ENCODE peak calls at places on chromosomes 6 and 20, in four cellular contexts. Y is K562, G is HepG2, C is HEK293T. A is an unnamed sample.

GRCh38 chr20:49888341-49889244 is 26.7 kb downstream of the SPATA2 start:
- DNase-seq in Y (peak), G (peak), C (peak), A (peak)

GRCh38 chr6:33699131-33699530 is 12.4 kb downstream of the UQCC2 start:
- DNase-seq in Y (no peak), G (no peak), C (no peak), A (no peak)

GRCh38 chr6:45420909-45421699 is 43.4 kb upstream of the SUPT3H start:
- DNase-seq in Y (no peak), G (no peak), C (peak), A (no peak)

GRCh38 chr6:117409420-117409819 is 16.3 kb downstream of the ROS1 start:
- DNase-seq in Y (no peak), G (no peak), C (no peak), A (no peak)

GRCh38 chr6:23181301-23182110 is 612.1 kb downstream of the HDGFL1 start:
- DNase-seq in Y (no peak), G (no peak), C (no peak), A (no peak)

GRCh38 chr6:37309059-37309458 is 44.7 kb upstream of the RNF8 start:
- DNase-seq in Y (no peak), G (no peak), C (no peak), A (no peak)

GRCh38 chr6:148343028-148343374 is 363 bp downstream of the SASH1 start:
- DNase-seq in Y (no peak), G (no peak), C (no peak), A (no peak)

GRCh38 chr6:43185391-43185790 is 3.4 kb downstream of the CUL9 start:
- DNase-seq in Y (no peak), G (no peak), C (no peak), A (no peak)

GRCh38 chr6:90663106-90663505 is 76.2 kb upstream of the MAP3K7 start:
- DNase-seq in Y (no peak), G (no peak), C (no peak), A (no peak)

GRCh38 chr6:109579361-109579760 is 96.3 kb upstream of the ZBTB24 start:
- DNase-seq in Y (no peak), G (no peak), C (no peak), A (peak)

GRCh38 chr6:106628658-106629102 is 618 bp downstream of the RTN4IP1 start:
- DNase-seq in Y (peak), G (peak), C (no peak), A (no peak)

GRCh38 chr20:36214684-36215256 is 21.5 kb upstream of the AAR2 start:
- DNase-seq in Y (peak), G (peak), C (peak), A (no peak)

GRCh38 chr20:64210661-64211369 is 44.7 kb upstream of the PCMTD2 start:
- DNase-seq in Y (no peak), G (no peak), C (no peak), A (no peak)

GRCh38 chr6:45706319-45706718 is 309.3 kb downstream of the CLIC5 start:
- DNase-seq in Y (no peak), G (no peak), C (no peak), A (no peak)

GRCh38 chr6:122388945-122389344 is 10.5 kb upstream of the HSF2 start:
- DNase-seq in Y (no peak), G (no peak), C (no peak), A (no peak)

GRCh38 chr6:47414517-47415167 is 62.9 kb upstream of the CD2AP start:
- DNase-seq in Y (peak), G (peak), C (no peak), A (peak)

GRCh38 chr6:9138856-9139426 is 703.6 kb upstream of the SLC35B3 start:
- DNase-seq in Y (no peak), G (no peak), C (no peak), A (no peak)

GRCh38 chr20:10924628-10925266 is 250.9 kb upstream of the JAG1 start:
- DNase-seq in Y (no peak), G (no peak), C (no peak), A (no peak)

GRCh38 chr20:57840066-57840465 is 130.3 kb upstream of the PMEPA1 start:
- DNase-seq in Y (no peak), G (no peak), C (no peak), A (no peak)

GRCh38 chr6:35936960-35937359 is 16.1 kb upstream of the SRPK1 start:
- DNase-seq in Y (no peak), G (no peak), C (no peak), A (no peak)

GRCh38 chr6:111763381-111763780 is 109.9 kb downstream of the FYN start:
- DNase-seq in Y (no peak), G (no peak), C (no peak), A (no peak)

GRCh38 chr6:28927856-28928255 is 4.1 kb upstream of the TRIM27 start:
- DNase-seq in Y (peak), G (no peak), C (no peak), A (no peak)

GRCh38 chr20:36579996-36580545 is 6.7 kb downstream of the TGIF2 start:
- DNase-seq in Y (no peak), G (no peak), C (no peak), A (no peak)

GRCh38 chr20:48846516-48847492 is 19.0 kb upstream of the PREX1 start:
- DNase-seq in Y (peak), G (no peak), C (no peak), A (peak)

GRCh38 chr20:24146231-24146634 is 157.7 kb upstream of the GGTLC1 start:
- DNase-seq in Y (no peak), G (no peak), C (no peak), A (no peak)

GRCh38 chr6:11111769-11112437 is 378 bp upstream of the ERVFRD-1 start:
- DNase-seq in Y (peak), G (no peak), C (no peak), A (no peak)

GRCh38 chr6:150116195-150116800 is 26.5 kb upstream of the PPP1R14C start:
- DNase-seq in Y (no peak), G (no peak), C (no peak), A (no peak)

GRCh38 chr6:151098166-151098565 is 141.6 kb upstream of the AKAP12 start:
- DNase-seq in Y (no peak), G (no peak), C (no peak), A (no peak)

GRCh38 chr6:134035823-134036296 is 16.6 kb downstream of the SLC2A12 start:
- DNase-seq in Y (no peak), G (peak), C (no peak), A (peak)

GRCh38 chr20:62010551-62011402 is 54.9 kb downstream of the TAF4 start:
- DNase-seq in Y (peak), G (peak), C (peak), A (peak)

GRCh38 chr6:110285306-110286060 is 72.7 kb downstream of the METTL24 start:
- DNase-seq in Y (no peak), G (no peak), C (no peak), A (no peak)

GRCh38 chr20:44632103-44632752 is 19.3 kb downstream of the ADA start:
- DNase-seq in Y (no peak), G (no peak), C (no peak), A (no peak)

GRCh38 chr6:24329022-24329421 is 28.8 kb downstream of the DCDC2 start:
- DNase-seq in Y (no peak), G (no peak), C (no peak), A (no peak)

GRCh38 chr6:157912326-157912725 is 69.3 kb upstream of the SYNJ2 start:
- DNase-seq in Y (no peak), G (no peak), C (no peak), A (no peak)

GRCh38 chr20:14860410-14860814 is 523.0 kb upstream of the FLRT3 start:
- DNase-seq in Y (no peak), G (peak), C (no peak), A (no peak)
- TF ChIP-seq TARDBP in Y (no peak), G (no peak), C (no peak), A (no peak)

GRCh38 chr6:52415333-52415732 is 4.8 kb upstream of the EFHC1 start:
- DNase-seq in Y (no peak), G (no peak), C (no peak), A (no peak)
- TF ChIP-seq TARDBP in Y (no peak), G (no peak), C (no peak), A (no peak)

GRCh38 chr6:72675396-72675795 is 53.5 kb downstream of the KCNQ5 start:
- DNase-seq in Y (no peak), G (no peak), C (no peak), A (no peak)
- TF ChIP-seq TARDBP in Y (no peak), G (no peak), C (no peak), A (no peak)

GRCh38 chr6:169723991-169724553 is at the start of gene PHF10:
- DNase-seq in Y (peak), G (no peak), C (peak), A (no peak)
- TF ChIP-seq TARDBP in Y (no peak), G (no peak), C (no peak), A (no peak)

GRCh38 chr20:59514554-59514953 is 89.8 kb upstream of the PHACTR3 start:
- DNase-seq in Y (no peak), G (no peak), C (no peak), A (no peak)

GRCh38 chr20:59515906-59516209 is 88.5 kb upstream of the PHACTR3 start:
- DNase-seq in Y (no peak), G (no peak), C (no peak), A (no peak)

GRCh38 chr20:59518881-59519706 is 85.2 kb upstream of the PHACTR3 start:
- DNase-seq in Y (peak), G (peak), C (peak), A (no peak)

GRCh38 chr20:59519707-59520014 is 84.7 kb upstream of the PHACTR3 start:
- DNase-seq in Y (no peak), G (no peak), C (no peak), A (no peak)

DNA sequence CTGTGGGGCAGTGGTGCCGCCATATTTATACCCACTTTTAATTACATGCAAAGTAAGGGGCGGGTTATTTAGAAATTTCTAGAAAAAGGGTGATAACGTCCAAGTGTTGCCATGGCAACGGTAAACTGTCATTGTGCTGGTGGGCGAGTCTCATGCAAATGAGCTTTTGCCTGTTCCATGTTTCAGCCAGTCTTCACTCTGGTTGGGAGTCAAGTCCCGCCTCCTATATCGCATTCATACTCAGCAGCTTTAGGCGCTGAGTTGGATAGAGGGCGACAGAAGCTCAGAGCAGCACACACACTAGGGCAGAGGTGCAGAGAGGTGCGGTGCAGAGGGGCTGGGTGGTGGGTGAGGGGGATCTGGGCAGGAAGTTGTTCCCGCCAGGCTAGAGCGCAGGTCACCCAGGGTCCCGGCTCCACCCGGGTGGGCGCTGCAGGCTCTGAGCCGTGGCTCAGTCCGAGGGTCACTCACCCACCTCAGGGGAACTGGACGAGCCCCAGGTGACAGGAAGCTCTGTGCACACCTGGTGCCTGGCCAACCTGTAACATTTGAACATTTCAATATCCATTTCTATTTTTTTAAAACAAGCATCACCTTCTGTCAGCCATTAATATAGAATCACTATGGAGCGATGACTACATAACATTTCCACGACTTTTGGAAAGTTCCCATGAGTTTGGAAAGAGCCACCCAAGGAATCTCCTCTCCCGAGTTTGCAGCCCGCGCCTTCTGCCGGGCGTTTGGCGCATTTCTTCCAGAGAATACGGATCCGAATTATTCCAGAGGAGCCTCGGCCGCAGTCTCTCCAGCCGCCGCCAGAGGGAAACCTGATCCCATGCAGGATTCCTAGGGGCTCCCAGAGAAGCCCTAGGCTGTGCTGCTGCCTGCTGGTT is 89.1 kb upstream of the PHACTR3 start:
- DNase-seq in Y (peak), G (peak), C (peak), A (no peak)
- TF ChIP-seq TARDBP in Y (no peak), G (no peak), C (no peak), A (no peak)

GRCh38 chr6:167588920-167589614 is 237.6 kb upstream of the AFDN start:
- DNase-seq in Y (no peak), G (no peak), C (no peak), A (no peak)
- TF ChIP-seq TARDBP in Y (no peak), G (no peak), C (no peak), A (no peak)

GRCh38 chr20:60210779-60211617 is 252.8 kb downstream of the CDH26 start:
- DNase-seq in Y (peak), G (peak), C (peak), A (no peak)
- TF ChIP-seq TARDBP in Y (no peak), G (no peak), C (no peak), A (no peak)

GRCh38 chr6:14621518-14621917 is 503.9 kb downstream of the CD83 start:
- DNase-seq in Y (peak), G (no peak), C (no peak), A (no peak)
- TF ChIP-seq TARDBP in Y (no peak), G (no peak), C (no peak), A (no peak)

GRCh38 chr20:15654208-15654649 is 919.0 kb downstream of the KIF16B start:
- DNase-seq in Y (peak), G (peak), C (peak), A (peak)
- TF ChIP-seq TARDBP in Y (no peak), G (no peak), C (no peak), A (no peak)

DNA sequence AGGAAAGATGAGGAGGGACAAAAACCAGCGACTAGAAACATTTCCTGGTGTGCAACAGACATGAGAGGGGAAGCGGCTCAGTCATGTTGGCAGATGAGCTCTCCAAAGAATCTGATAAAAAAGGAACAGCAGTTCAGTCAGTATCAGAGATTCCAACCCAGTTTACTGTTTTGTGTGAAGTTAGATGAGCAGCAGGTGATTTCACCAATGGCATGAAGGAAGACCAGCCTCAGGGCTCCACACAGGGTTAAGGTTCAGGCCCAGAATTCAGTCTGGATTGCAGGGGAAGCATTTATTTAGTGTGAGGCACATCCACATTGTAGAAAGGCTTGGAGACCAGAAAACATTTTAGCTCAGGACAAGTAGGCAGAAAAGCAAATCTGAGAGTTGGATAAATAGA is 317.8 kb downstream of the C6orf118 start:
- DNase-seq in Y (no peak), G (no peak), C (no peak), A (no peak)
- TF ChIP-seq TARDBP in Y (no peak), G (no peak), C (no peak), A (no peak)

A was measured in GM12878.